ENCODE peak calls at places on chromosome 15, in five cellular contexts. One of them, this sample, is unnamed.

GRCh38 chr15:43905755-43906154 is 79.0 kb downstream of the WDR76 start:
- DNase-seq in natural killer cell treated with Interleukin-12 subunit alpha and Interleukin-12 subunit beta and Interleukin-15 and Interleukin-18, amount 100 ng/mL, for 72 hours: no peak
- DNase-seq in stimulated activated CD8-positive, alpha-beta memory T cell treated with anti-CD3 and anti-CD28 coated beads, Interleukin-7, amount 100 ng/mL, for 1 hour: no peak
- DNase-seq in globus pallidus: no peak
- DNase-seq in astrocyte: no peak
- DNase-seq in this sample: no peak

GRCh38 chr15:42194502-42194901 is 13.6 kb downstream of the VPS39 start:
- DNase-seq in natural killer cell treated with Interleukin-12 subunit alpha and Interleukin-12 subunit beta and Interleukin-15 and Interleukin-18, amount 100 ng/mL, for 72 hours: no peak
- DNase-seq in stimulated activated CD8-positive, alpha-beta memory T cell treated with anti-CD3 and anti-CD28 coated beads, Interleukin-7, amount 100 ng/mL, for 1 hour: no peak
- DNase-seq in globus pallidus: no peak
- DNase-seq in astrocyte: peak
- DNase-seq in this sample: no peak

GRCh38 chr15:74651251-74651741 is 35.7 kb downstream of the CLK3 start:
- DNase-seq in natural killer cell treated with Interleukin-12 subunit alpha and Interleukin-12 subunit beta and Interleukin-15 and Interleukin-18, amount 100 ng/mL, for 72 hours: no peak
- DNase-seq in stimulated activated CD8-positive, alpha-beta memory T cell treated with anti-CD3 and anti-CD28 coated beads, Interleukin-7, amount 100 ng/mL, for 1 hour: no peak
- DNase-seq in globus pallidus: no peak
- DNase-seq in astrocyte: peak
- DNase-seq in this sample: no peak

GRCh38 chr15:63490345-63491034 is 13.9 kb upstream of the USP3 start:
- DNase-seq in natural killer cell treated with Interleukin-12 subunit alpha and Interleukin-12 subunit beta and Interleukin-15 and Interleukin-18, amount 100 ng/mL, for 72 hours: peak
- DNase-seq in stimulated activated CD8-positive, alpha-beta memory T cell treated with anti-CD3 and anti-CD28 coated beads, Interleukin-7, amount 100 ng/mL, for 1 hour: no peak
- DNase-seq in globus pallidus: no peak
- DNase-seq in astrocyte: no peak
- DNase-seq in this sample: no peak

GRCh38 chr15:95874625-95875024 is 455.9 kb upstream of the NR2F2 start:
- DNase-seq in natural killer cell treated with Interleukin-12 subunit alpha and Interleukin-12 subunit beta and Interleukin-15 and Interleukin-18, amount 100 ng/mL, for 72 hours: no peak
- DNase-seq in stimulated activated CD8-positive, alpha-beta memory T cell treated with anti-CD3 and anti-CD28 coated beads, Interleukin-7, amount 100 ng/mL, for 1 hour: no peak
- DNase-seq in globus pallidus: no peak
- DNase-seq in astrocyte: no peak
- DNase-seq in this sample: no peak

GRCh38 chr15:79209690-79210089 is 72.8 kb upstream of the ANKRD34C start:
- DNase-seq in natural killer cell treated with Interleukin-12 subunit alpha and Interleukin-12 subunit beta and Interleukin-15 and Interleukin-18, amount 100 ng/mL, for 72 hours: no peak
- DNase-seq in stimulated activated CD8-positive, alpha-beta memory T cell treated with anti-CD3 and anti-CD28 coated beads, Interleukin-7, amount 100 ng/mL, for 1 hour: no peak
- DNase-seq in globus pallidus: no peak
- DNase-seq in astrocyte: no peak
- DNase-seq in this sample: no peak

GRCh38 chr15:80159811-80160569 is 7.2 kb downstream of the FAH start:
- DNase-seq in natural killer cell treated with Interleukin-12 subunit alpha and Interleukin-12 subunit beta and Interleukin-15 and Interleukin-18, amount 100 ng/mL, for 72 hours: no peak
- DNase-seq in stimulated activated CD8-positive, alpha-beta memory T cell treated with anti-CD3 and anti-CD28 coated beads, Interleukin-7, amount 100 ng/mL, for 1 hour: no peak
- DNase-seq in globus pallidus: no peak
- DNase-seq in astrocyte: peak
- DNase-seq in this sample: no peak

GRCh38 chr15:63350178-63350621 is 31.4 kb downstream of the CA12 start:
- DNase-seq in natural killer cell treated with Interleukin-12 subunit alpha and Interleukin-12 subunit beta and Interleukin-15 and Interleukin-18, amount 100 ng/mL, for 72 hours: no peak
- DNase-seq in stimulated activated CD8-positive, alpha-beta memory T cell treated with anti-CD3 and anti-CD28 coated beads, Interleukin-7, amount 100 ng/mL, for 1 hour: no peak
- DNase-seq in globus pallidus: peak
- DNase-seq in astrocyte: no peak
- DNase-seq in this sample: no peak

GRCh38 chr15:76988874-76989780 is 5.8 kb upstream of the PSTPIP1 start:
- DNase-seq in natural killer cell treated with Interleukin-12 subunit alpha and Interleukin-12 subunit beta and Interleukin-15 and Interleukin-18, amount 100 ng/mL, for 72 hours: no peak
- DNase-seq in stimulated activated CD8-positive, alpha-beta memory T cell treated with anti-CD3 and anti-CD28 coated beads, Interleukin-7, amount 100 ng/mL, for 1 hour: no peak
- DNase-seq in globus pallidus: no peak
- DNase-seq in astrocyte: no peak
- DNase-seq in this sample: peak

GRCh38 chr15:87944051-87944450 is 312.5 kb downstream of the NTRK3 start:
- DNase-seq in natural killer cell treated with Interleukin-12 subunit alpha and Interleukin-12 subunit beta and Interleukin-15 and Interleukin-18, amount 100 ng/mL, for 72 hours: no peak
- DNase-seq in stimulated activated CD8-positive, alpha-beta memory T cell treated with anti-CD3 and anti-CD28 coated beads, Interleukin-7, amount 100 ng/mL, for 1 hour: no peak
- DNase-seq in globus pallidus: no peak
- DNase-seq in astrocyte: no peak
- DNase-seq in this sample: no peak

GRCh38 chr15:69390575-69390974 is 23.6 kb upstream of the KIF23 start:
- DNase-seq in natural killer cell treated with Interleukin-12 subunit alpha and Interleukin-12 subunit beta and Interleukin-15 and Interleukin-18, amount 100 ng/mL, for 72 hours: no peak
- DNase-seq in stimulated activated CD8-positive, alpha-beta memory T cell treated with anti-CD3 and anti-CD28 coated beads, Interleukin-7, amount 100 ng/mL, for 1 hour: no peak
- DNase-seq in globus pallidus: no peak
- DNase-seq in astrocyte: peak
- DNase-seq in this sample: no peak

GRCh38 chr15:61834076-61834697 is 226.1 kb downstream of the VPS13C start:
- DNase-seq in natural killer cell treated with Interleukin-12 subunit alpha and Interleukin-12 subunit beta and Interleukin-15 and Interleukin-18, amount 100 ng/mL, for 72 hours: no peak
- DNase-seq in stimulated activated CD8-positive, alpha-beta memory T cell treated with anti-CD3 and anti-CD28 coated beads, Interleukin-7, amount 100 ng/mL, for 1 hour: peak
- DNase-seq in globus pallidus: peak
- DNase-seq in astrocyte: peak
- DNase-seq in this sample: peak

GRCh38 chr15:38112406-38112805 is 140.2 kb upstream of the SPRED1 start:
- DNase-seq in natural killer cell treated with Interleukin-12 subunit alpha and Interleukin-12 subunit beta and Interleukin-15 and Interleukin-18, amount 100 ng/mL, for 72 hours: no peak
- DNase-seq in stimulated activated CD8-positive, alpha-beta memory T cell treated with anti-CD3 and anti-CD28 coated beads, Interleukin-7, amount 100 ng/mL, for 1 hour: no peak
- DNase-seq in globus pallidus: no peak
- DNase-seq in astrocyte: no peak
- DNase-seq in this sample: no peak

GRCh38 chr15:25175789-25176615 is 221.2 kb downstream of the SNRPN start:
- DNase-seq in natural killer cell treated with Interleukin-12 subunit alpha and Interleukin-12 subunit beta and Interleukin-15 and Interleukin-18, amount 100 ng/mL, for 72 hours: peak
- DNase-seq in stimulated activated CD8-positive, alpha-beta memory T cell treated with anti-CD3 and anti-CD28 coated beads, Interleukin-7, amount 100 ng/mL, for 1 hour: no peak
- DNase-seq in globus pallidus: no peak
- DNase-seq in astrocyte: no peak
- DNase-seq in this sample: no peak

GRCh38 chr15:27797765-27798164 is 301.4 kb downstream of the OCA2 start:
- DNase-seq in natural killer cell treated with Interleukin-12 subunit alpha and Interleukin-12 subunit beta and Interleukin-15 and Interleukin-18, amount 100 ng/mL, for 72 hours: no peak
- DNase-seq in stimulated activated CD8-positive, alpha-beta memory T cell treated with anti-CD3 and anti-CD28 coated beads, Interleukin-7, amount 100 ng/mL, for 1 hour: no peak
- DNase-seq in globus pallidus: no peak
- DNase-seq in astrocyte: no peak
- DNase-seq in this sample: no peak

GRCh38 chr15:100722551-100723322 is 120.3 kb downstream of the ASB7 start:
- DNase-seq in natural killer cell treated with Interleukin-12 subunit alpha and Interleukin-12 subunit beta and Interleukin-15 and Interleukin-18, amount 100 ng/mL, for 72 hours: no peak
- DNase-seq in stimulated activated CD8-positive, alpha-beta memory T cell treated with anti-CD3 and anti-CD28 coated beads, Interleukin-7, amount 100 ng/mL, for 1 hour: no peak
- DNase-seq in globus pallidus: no peak
- DNase-seq in astrocyte: no peak
- DNase-seq in this sample: no peak

GRCh38 chr15:37106490-37107001 is 6.2 kb upstream of the MEIS2 start:
- DNase-seq in natural killer cell treated with Interleukin-12 subunit alpha and Interleukin-12 subunit beta and Interleukin-15 and Interleukin-18, amount 100 ng/mL, for 72 hours: no peak
- DNase-seq in stimulated activated CD8-positive, alpha-beta memory T cell treated with anti-CD3 and anti-CD28 coated beads, Interleukin-7, amount 100 ng/mL, for 1 hour: no peak
- DNase-seq in globus pallidus: peak
- DNase-seq in astrocyte: no peak
- DNase-seq in this sample: no peak

GRCh38 chr15:70741677-70742293 is 21.6 kb downstream of the UACA start:
- DNase-seq in natural killer cell treated with Interleukin-12 subunit alpha and Interleukin-12 subunit beta and Interleukin-15 and Interleukin-18, amount 100 ng/mL, for 72 hours: no peak
- DNase-seq in stimulated activated CD8-positive, alpha-beta memory T cell treated with anti-CD3 and anti-CD28 coated beads, Interleukin-7, amount 100 ng/mL, for 1 hour: no peak
- DNase-seq in globus pallidus: no peak
- DNase-seq in astrocyte: peak
- DNase-seq in this sample: no peak

GRCh38 chr15:90221251-90221900 is 12.4 kb downstream of the CIB1 start:
- DNase-seq in natural killer cell treated with Interleukin-12 subunit alpha and Interleukin-12 subunit beta and Interleukin-15 and Interleukin-18, amount 100 ng/mL, for 72 hours: no peak
- DNase-seq in stimulated activated CD8-positive, alpha-beta memory T cell treated with anti-CD3 and anti-CD28 coated beads, Interleukin-7, amount 100 ng/mL, for 1 hour: no peak
- DNase-seq in globus pallidus: peak
- DNase-seq in astrocyte: peak
- DNase-seq in this sample: peak

GRCh38 chr15:81312790-81313543 is 11.0 kb downstream of the STARD5 start:
- DNase-seq in natural killer cell treated with Interleukin-12 subunit alpha and Interleukin-12 subunit beta and Interleukin-15 and Interleukin-18, amount 100 ng/mL, for 72 hours: no peak
- DNase-seq in stimulated activated CD8-positive, alpha-beta memory T cell treated with anti-CD3 and anti-CD28 coated beads, Interleukin-7, amount 100 ng/mL, for 1 hour: no peak
- DNase-seq in globus pallidus: no peak
- DNase-seq in astrocyte: peak
- DNase-seq in this sample: no peak

GRCh38 chr15:100334905-100335304 is 6.9 kb downstream of the ADAMTS17 start:
- DNase-seq in natural killer cell treated with Interleukin-12 subunit alpha and Interleukin-12 subunit beta and Interleukin-15 and Interleukin-18, amount 100 ng/mL, for 72 hours: no peak
- DNase-seq in stimulated activated CD8-positive, alpha-beta memory T cell treated with anti-CD3 and anti-CD28 coated beads, Interleukin-7, amount 100 ng/mL, for 1 hour: no peak
- DNase-seq in globus pallidus: no peak
- DNase-seq in astrocyte: no peak
- DNase-seq in this sample: no peak

GRCh38 chr15:99450896-99451358 is 114.9 kb upstream of the MEF2A start:
- DNase-seq in natural killer cell treated with Interleukin-12 subunit alpha and Interleukin-12 subunit beta and Interleukin-15 and Interleukin-18, amount 100 ng/mL, for 72 hours: peak
- DNase-seq in stimulated activated CD8-positive, alpha-beta memory T cell treated with anti-CD3 and anti-CD28 coated beads, Interleukin-7, amount 100 ng/mL, for 1 hour: no peak
- DNase-seq in globus pallidus: peak
- DNase-seq in astrocyte: peak
- DNase-seq in this sample: no peak

GRCh38 chr15:81313686-81314085 is 10.3 kb downstream of the STARD5 start:
- DNase-seq in natural killer cell treated with Interleukin-12 subunit alpha and Interleukin-12 subunit beta and Interleukin-15 and Interleukin-18, amount 100 ng/mL, for 72 hours: no peak
- DNase-seq in stimulated activated CD8-positive, alpha-beta memory T cell treated with anti-CD3 and anti-CD28 coated beads, Interleukin-7, amount 100 ng/mL, for 1 hour: no peak
- DNase-seq in globus pallidus: no peak
- DNase-seq in astrocyte: no peak
- DNase-seq in this sample: no peak

GRCh38 chr15:75177360-75178071 is 24.2 kb upstream of the C15orf39 start:
- DNase-seq in natural killer cell treated with Interleukin-12 subunit alpha and Interleukin-12 subunit beta and Interleukin-15 and Interleukin-18, amount 100 ng/mL, for 72 hours: peak
- DNase-seq in stimulated activated CD8-positive, alpha-beta memory T cell treated with anti-CD3 and anti-CD28 coated beads, Interleukin-7, amount 100 ng/mL, for 1 hour: no peak
- DNase-seq in globus pallidus: no peak
- DNase-seq in astrocyte: no peak
- DNase-seq in this sample: no peak

GRCh38 chr15:101489236-101489632 is 273 bp downstream of the PCSK6 start:
- DNase-seq in natural killer cell treated with Interleukin-12 subunit alpha and Interleukin-12 subunit beta and Interleukin-15 and Interleukin-18, amount 100 ng/mL, for 72 hours: no peak
- DNase-seq in stimulated activated CD8-positive, alpha-beta memory T cell treated with anti-CD3 and anti-CD28 coated beads, Interleukin-7, amount 100 ng/mL, for 1 hour: no peak
- DNase-seq in globus pallidus: no peak
- DNase-seq in astrocyte: no peak
- DNase-seq in this sample: no peak

GRCh38 chr15:29089731-29090616 is 179.6 kb downstream of the NSMCE3 start:
- DNase-seq in natural killer cell treated with Interleukin-12 subunit alpha and Interleukin-12 subunit beta and Interleukin-15 and Interleukin-18, amount 100 ng/mL, for 72 hours: peak
- DNase-seq in stimulated activated CD8-positive, alpha-beta memory T cell treated with anti-CD3 and anti-CD28 coated beads, Interleukin-7, amount 100 ng/mL, for 1 hour: no peak
- DNase-seq in globus pallidus: peak
- DNase-seq in astrocyte: peak
- DNase-seq in this sample: peak

GRCh38 chr15:79425591-79426295 is 6.4 kb upstream of the MINAR1 start:
- DNase-seq in natural killer cell treated with Interleukin-12 subunit alpha and Interleukin-12 subunit beta and Interleukin-15 and Interleukin-18, amount 100 ng/mL, for 72 hours: no peak
- DNase-seq in stimulated activated CD8-positive, alpha-beta memory T cell treated with anti-CD3 and anti-CD28 coated beads, Interleukin-7, amount 100 ng/mL, for 1 hour: no peak
- DNase-seq in globus pallidus: no peak
- DNase-seq in astrocyte: no peak
- DNase-seq in this sample: no peak

GRCh38 chr15:85926834-85927233 is 132.1 kb upstream of the KLHL25 start:
- DNase-seq in natural killer cell treated with Interleukin-12 subunit alpha and Interleukin-12 subunit beta and Interleukin-15 and Interleukin-18, amount 100 ng/mL, for 72 hours: no peak
- DNase-seq in stimulated activated CD8-positive, alpha-beta memory T cell treated with anti-CD3 and anti-CD28 coated beads, Interleukin-7, amount 100 ng/mL, for 1 hour: no peak
- DNase-seq in globus pallidus: no peak
- DNase-seq in astrocyte: no peak
- DNase-seq in this sample: no peak

GRCh38 chr15:94576889-94577533 is 345.6 kb downstream of the MCTP2 start:
- DNase-seq in natural killer cell treated with Interleukin-12 subunit alpha and Interleukin-12 subunit beta and Interleukin-15 and Interleukin-18, amount 100 ng/mL, for 72 hours: peak
- DNase-seq in stimulated activated CD8-positive, alpha-beta memory T cell treated with anti-CD3 and anti-CD28 coated beads, Interleukin-7, amount 100 ng/mL, for 1 hour: no peak
- DNase-seq in globus pallidus: no peak
- DNase-seq in astrocyte: no peak
- DNase-seq in this sample: peak

GRCh38 chr15:31265871-31266711 is 60.5 kb upstream of the KLF13 start:
- DNase-seq in natural killer cell treated with Interleukin-12 subunit alpha and Interleukin-12 subunit beta and Interleukin-15 and Interleukin-18, amount 100 ng/mL, for 72 hours: peak
- DNase-seq in stimulated activated CD8-positive, alpha-beta memory T cell treated with anti-CD3 and anti-CD28 coated beads, Interleukin-7, amount 100 ng/mL, for 1 hour: no peak
- DNase-seq in globus pallidus: peak
- DNase-seq in astrocyte: no peak
- DNase-seq in this sample: peak

GRCh38 chr15:74529911-74530310 is 11.1 kb upstream of the ARID3B start:
- DNase-seq in natural killer cell treated with Interleukin-12 subunit alpha and Interleukin-12 subunit beta and Interleukin-15 and Interleukin-18, amount 100 ng/mL, for 72 hours: no peak
- DNase-seq in stimulated activated CD8-positive, alpha-beta memory T cell treated with anti-CD3 and anti-CD28 coated beads, Interleukin-7, amount 100 ng/mL, for 1 hour: no peak
- DNase-seq in globus pallidus: no peak
- DNase-seq in astrocyte: peak
- DNase-seq in this sample: no peak

GRCh38 chr15:76168237-76168984 is 108.6 kb downstream of the TMEM266 start:
- DNase-seq in natural killer cell treated with Interleukin-12 subunit alpha and Interleukin-12 subunit beta and Interleukin-15 and Interleukin-18, amount 100 ng/mL, for 72 hours: no peak
- DNase-seq in stimulated activated CD8-positive, alpha-beta memory T cell treated with anti-CD3 and anti-CD28 coated beads, Interleukin-7, amount 100 ng/mL, for 1 hour: no peak
- DNase-seq in globus pallidus: no peak
- DNase-seq in astrocyte: no peak
- DNase-seq in this sample: no peak

GRCh38 chr15:84883433-84883832 is 1.0 kb upstream of the SLC28A1 start:
- DNase-seq in natural killer cell treated with Interleukin-12 subunit alpha and Interleukin-12 subunit beta and Interleukin-15 and Interleukin-18, amount 100 ng/mL, for 72 hours: no peak
- DNase-seq in stimulated activated CD8-positive, alpha-beta memory T cell treated with anti-CD3 and anti-CD28 coated beads, Interleukin-7, amount 100 ng/mL, for 1 hour: no peak
- DNase-seq in globus pallidus: no peak
- DNase-seq in astrocyte: peak
- DNase-seq in this sample: no peak

GRCh38 chr15:35298509-35298908 is 213.4 kb upstream of the NANOGP8 start:
- DNase-seq in natural killer cell treated with Interleukin-12 subunit alpha and Interleukin-12 subunit beta and Interleukin-15 and Interleukin-18, amount 100 ng/mL, for 72 hours: no peak
- DNase-seq in stimulated activated CD8-positive, alpha-beta memory T cell treated with anti-CD3 and anti-CD28 coated beads, Interleukin-7, amount 100 ng/mL, for 1 hour: no peak
- DNase-seq in globus pallidus: no peak
- DNase-seq in astrocyte: no peak
- DNase-seq in this sample: no peak

GRCh38 chr15:60363903-60364302 is 33.9 kb downstream of the ANXA2 start:
- DNase-seq in natural killer cell treated with Interleukin-12 subunit alpha and Interleukin-12 subunit beta and Interleukin-15 and Interleukin-18, amount 100 ng/mL, for 72 hours: no peak
- DNase-seq in stimulated activated CD8-positive, alpha-beta memory T cell treated with anti-CD3 and anti-CD28 coated beads, Interleukin-7, amount 100 ng/mL, for 1 hour: no peak
- DNase-seq in globus pallidus: no peak
- DNase-seq in astrocyte: no peak
- DNase-seq in this sample: no peak

GRCh38 chr15:68347392-68347791 is 69.8 kb downstream of the FEM1B start:
- DNase-seq in natural killer cell treated with Interleukin-12 subunit alpha and Interleukin-12 subunit beta and Interleukin-15 and Interleukin-18, amount 100 ng/mL, for 72 hours: no peak
- DNase-seq in stimulated activated CD8-positive, alpha-beta memory T cell treated with anti-CD3 and anti-CD28 coated beads, Interleukin-7, amount 100 ng/mL, for 1 hour: no peak
- DNase-seq in globus pallidus: no peak
- DNase-seq in astrocyte: peak
- DNase-seq in this sample: no peak

GRCh38 chr15:41568350-41569017 is 9.5 kb downstream of the TYRO3 start:
- DNase-seq in natural killer cell treated with Interleukin-12 subunit alpha and Interleukin-12 subunit beta and Interleukin-15 and Interleukin-18, amount 100 ng/mL, for 72 hours: no peak
- DNase-seq in stimulated activated CD8-positive, alpha-beta memory T cell treated with anti-CD3 and anti-CD28 coated beads, Interleukin-7, amount 100 ng/mL, for 1 hour: no peak
- DNase-seq in globus pallidus: peak
- DNase-seq in astrocyte: no peak
- DNase-seq in this sample: no peak